ENCODE peak calls at places on chromosomes 4 and X, in four cellular contexts. F, H, R and E are unnamed samples.

GRCh38 chr4:100984901-100985300 is 362.4 kb downstream of the PPP3CA start:
- DNase-seq in H (no peak), R (no peak), F (no peak), E (no peak)

GRCh38 chr4:162499478-162499877 is 335.7 kb upstream of the FSTL5 start:
- DNase-seq in F (no peak), R (no peak), H (no peak), E (no peak)

GRCh38 chr4:82746705-82747567 is 51.7 kb downstream of the SCD5 start:
- DNase-seq in R (no peak), F (no peak), H (no peak), E (no peak)

GRCh38 chrX:116781926-116782325 is 319.1 kb upstream of the CT83 start:
- DNase-seq in F (no peak), R (no peak), H (no peak), E (no peak)

GRCh38 chr4:78386679-78387078 is 164.9 kb upstream of the ANXA3 start:
- DNase-seq in H (no peak), F (no peak), R (no peak), E (no peak)

GRCh38 chr4:176726803-176727202 is 65.9 kb downstream of the VEGFC start:
- DNase-seq in F (no peak), R (no peak), H (no peak), E (no peak)

GRCh38 chrX:154918060-154918483 is 31.9 kb downstream of the F8A1 start:
- DNase-seq in F (no peak), H (peak; percentile 34), R (peak; percentile 56), E (no peak)

GRCh38 chrX:15401373-15401772 is 17.2 kb upstream of the VEGFD start:
- DNase-seq in R (no peak), H (no peak), F (no peak), E (no peak)

GRCh38 chr4:23305026-23305425 is 584.8 kb downstream of the PPARGC1A start:
- DNase-seq in F (no peak), R (no peak), H (no peak), E (no peak)

GRCh38 chrX:94302446-94302845 is 628.4 kb downstream of the FAM133A start:
- DNase-seq in R (no peak), F (no peak), H (no peak), E (no peak)

GRCh38 chr4:87956501-87956900 is 19.0 kb upstream of the SPP1 start:
- DNase-seq in R (no peak), H (no peak), F (no peak), E (no peak)

GRCh38 chr4:95549246-95550138 is 719 bp upstream of the UNC5C start:
- DNase-seq in R (peak; percentile 6), F (no peak), H (peak; percentile 86), E (no peak)

GRCh38 chr4:2255501-2256155 is 6.3 kb downstream of the MXD4 start:
- DNase-seq in F (peak; percentile 3), R (no peak), H (peak; percentile 50), E (peak; percentile 83)

GRCh38 chrX:100410901-100411801 is 1.1 kb upstream of the PCDH19 start:
- DNase-seq in H (peak; percentile 13), R (no peak), F (no peak), E (no peak)

GRCh38 chrX:16870861-16871584 is 861 bp upstream of the RBBP7 start:
- DNase-seq in F (no peak), H (peak; percentile 36), R (no peak), E (peak; percentile 85)

GRCh38 chr4:150569384-150569987 is 12.5 kb upstream of the MAB21L2 start:
- DNase-seq in H (no peak), R (no peak), F (no peak), E (no peak)